ENCODE peak calls at places on chromosomes 16 and 17, in six cellular contexts. G, R, F, K, M and W are unnamed samples.

GRCh38 chr17:12730931-12731521 is 58.3 kb upstream of the ARHGAP44 start:
- DNase-seq in G (no peak), R (peak), F (no peak), K (no peak), M (no peak), W (no peak)

GRCh38 chr17:79612468-79613194 is 1.8 kb upstream of the RBFOX3 start:
- DNase-seq in G (peak), R (peak), F (peak), K (peak), M (no peak), W (peak)

GRCh38 chr16:57529324-57530103 is 6.9 kb downstream of the CCDC102A start:
- DNase-seq in G (peak), R (no peak), F (no peak), K (no peak), M (no peak), W (no peak)

GRCh38 chr17:31279401-31279800 is 17.6 kb downstream of the OMG start:
- DNase-seq in G (no peak), R (no peak), F (no peak), K (no peak), M (no peak), W (no peak)

GRCh38 chr17:41464682-41465081 is 2.5 kb downstream of the KRT32 start:
- DNase-seq in G (no peak), R (peak), F (no peak), K (peak), M (no peak), W (no peak)

GRCh38 chr17:60305141-60305540 is 86.8 kb downstream of the USP32 start:
- DNase-seq in G (no peak), R (no peak), F (peak), K (no peak), M (peak), W (peak)

GRCh38 chr16:50696575-50697420 is 3.4 kb downstream of the NOD2 start:
- DNase-seq in G (peak), R (peak), F (peak), K (no peak), M (peak), W (peak)

GRCh38 chr16:27429330-27429871 is 27.4 kb downstream of the IL21R start:
- DNase-seq in G (no peak), R (no peak), F (no peak), K (no peak), M (no peak), W (no peak)

GRCh38 chr17:72605543-72605942 is 484.7 kb downstream of the SOX9 start:
- DNase-seq in G (no peak), R (no peak), F (no peak), K (no peak), M (no peak), W (no peak)

GRCh38 chr16:13997933-13998332 is 73.2 kb upstream of the MRTFB start:
- DNase-seq in G (no peak), R (no peak), F (peak), K (peak), M (peak), W (peak)

GRCh38 chr16:4360538-4361021 is 9.5 kb upstream of the PAM16 start:
- DNase-seq in G (peak), R (no peak), F (no peak), K (no peak), M (no peak), W (peak)

GRCh38 chr16:495127-495748 is 32.3 kb upstream of the CAPN15 start:
- DNase-seq in G (peak), R (peak), F (peak), K (peak), M (no peak), W (peak)

GRCh38 chr17:76447931-76448652 is 4.9 kb downstream of the UBE2O start:
- DNase-seq in G (no peak), R (no peak), F (no peak), K (no peak), M (no peak), W (no peak)

GRCh38 chr16:83928341-83929055 is 24.5 kb upstream of the OSGIN1 start:
- DNase-seq in G (no peak), R (no peak), F (peak), K (no peak), M (no peak), W (no peak)

GRCh38 chr17:12230411-12230810 is 209.7 kb downstream of the MAP2K4 start:
- DNase-seq in G (no peak), R (no peak), F (no peak), K (no peak), M (no peak), W (no peak)

GRCh38 chr17:67294451-67295199 is 49.6 kb upstream of the HELZ start:
- DNase-seq in G (no peak), R (no peak), F (no peak), K (no peak), M (no peak), W (no peak)

GRCh38 chr17:46085522-46085921 is 86.5 kb downstream of the STH start:
- DNase-seq in G (no peak), R (no peak), F (no peak), K (no peak), M (no peak), W (no peak)

GRCh38 chr17:77746391-77746790 is 212.1 kb upstream of the TNRC6C start:
- DNase-seq in G (no peak), R (no peak), F (no peak), K (no peak), M (no peak), W (no peak)

GRCh38 chr17:40124279-40125141 is 2.7 kb downstream of the MSL1 start:
- DNase-seq in G (no peak), R (no peak), F (no peak), K (peak), M (no peak), W (peak)

GRCh38 chr17:17772231-17772630 is 64.6 kb downstream of the SREBF1 start:
- DNase-seq in G (no peak), R (no peak), F (no peak), K (no peak), M (no peak), W (peak)

GRCh38 chr16:88665148-88665547 is 2.3 kb upstream of the MVD start:
- DNase-seq in G (no peak), R (no peak), F (no peak), K (peak), M (no peak), W (no peak)

GRCh38 chr17:43360376-43360738 is 38.4 kb upstream of the ARL4D start:
- DNase-seq in G (no peak), R (peak), F (peak), K (peak), M (no peak), W (peak)

DNA sequence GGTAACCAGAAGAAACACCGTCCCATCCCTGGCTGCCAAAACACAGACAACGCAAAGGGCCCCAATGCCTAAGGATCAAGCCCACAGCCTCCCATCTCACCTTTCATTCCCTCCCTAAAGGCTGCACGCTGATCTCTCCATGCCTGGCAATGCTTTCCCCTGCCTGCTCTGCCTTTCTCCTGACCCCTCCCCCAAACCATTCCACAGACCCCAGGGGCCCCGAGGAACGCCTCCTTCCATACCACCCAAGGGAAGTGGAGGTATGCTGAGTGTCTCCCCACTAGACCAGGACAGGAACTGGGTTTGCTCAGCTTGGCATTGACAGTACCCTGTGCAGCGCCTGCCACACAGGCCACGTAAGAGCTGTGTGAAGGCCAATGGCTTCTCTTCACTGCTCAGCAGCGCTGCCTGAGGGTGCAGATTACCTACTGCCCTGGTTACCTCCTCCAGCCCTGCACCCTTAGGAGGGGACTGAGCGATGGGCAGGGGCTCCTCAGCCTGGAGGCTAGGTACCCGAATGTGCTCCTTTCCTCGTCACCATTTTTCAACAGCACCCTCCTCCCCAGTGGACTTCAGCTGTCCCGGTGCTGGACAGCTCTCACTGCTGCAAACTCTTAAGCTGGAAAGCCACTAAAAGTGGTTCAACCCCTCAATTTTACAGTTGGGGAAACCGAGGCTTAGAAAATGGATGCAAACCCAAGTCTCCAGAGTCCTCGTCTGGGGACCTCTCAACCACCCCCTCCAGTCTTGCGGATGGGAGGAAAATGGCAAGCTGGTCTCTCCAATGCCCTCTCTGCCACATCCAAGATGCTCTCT is 45.0 kb downstream of the SRCIN1 start:
- DNase-seq in G (no peak), R (no peak), F (no peak), K (peak), M (no peak), W (peak)
- H3K4me3 ChIP-seq in G (no peak), R (no peak), F (no peak), K (no peak), M (no peak), W (no peak)

GRCh38 chr17:36485027-36485426 is 1.5 kb upstream of the ZNHIT3 start:
- DNase-seq in G (no peak), R (no peak), F (no peak), K (no peak), M (no peak), W (no peak)

GRCh38 chr17:36485805-36486203 is 677 bp upstream of the ZNHIT3 start:
- DNase-seq in G (peak), R (no peak), F (no peak), K (no peak), M (no peak), W (peak)

GRCh38 chr17:36481829-36482228 is 4.7 kb upstream of the ZNHIT3 start:
- DNase-seq in G (no peak), R (no peak), F (no peak), K (no peak), M (no peak), W (no peak)

GRCh38 chr17:36482611-36483504 is 3.6 kb upstream of the ZNHIT3 start:
- DNase-seq in G (peak), R (peak), F (peak), K (peak), M (peak), W (peak)

DNA sequence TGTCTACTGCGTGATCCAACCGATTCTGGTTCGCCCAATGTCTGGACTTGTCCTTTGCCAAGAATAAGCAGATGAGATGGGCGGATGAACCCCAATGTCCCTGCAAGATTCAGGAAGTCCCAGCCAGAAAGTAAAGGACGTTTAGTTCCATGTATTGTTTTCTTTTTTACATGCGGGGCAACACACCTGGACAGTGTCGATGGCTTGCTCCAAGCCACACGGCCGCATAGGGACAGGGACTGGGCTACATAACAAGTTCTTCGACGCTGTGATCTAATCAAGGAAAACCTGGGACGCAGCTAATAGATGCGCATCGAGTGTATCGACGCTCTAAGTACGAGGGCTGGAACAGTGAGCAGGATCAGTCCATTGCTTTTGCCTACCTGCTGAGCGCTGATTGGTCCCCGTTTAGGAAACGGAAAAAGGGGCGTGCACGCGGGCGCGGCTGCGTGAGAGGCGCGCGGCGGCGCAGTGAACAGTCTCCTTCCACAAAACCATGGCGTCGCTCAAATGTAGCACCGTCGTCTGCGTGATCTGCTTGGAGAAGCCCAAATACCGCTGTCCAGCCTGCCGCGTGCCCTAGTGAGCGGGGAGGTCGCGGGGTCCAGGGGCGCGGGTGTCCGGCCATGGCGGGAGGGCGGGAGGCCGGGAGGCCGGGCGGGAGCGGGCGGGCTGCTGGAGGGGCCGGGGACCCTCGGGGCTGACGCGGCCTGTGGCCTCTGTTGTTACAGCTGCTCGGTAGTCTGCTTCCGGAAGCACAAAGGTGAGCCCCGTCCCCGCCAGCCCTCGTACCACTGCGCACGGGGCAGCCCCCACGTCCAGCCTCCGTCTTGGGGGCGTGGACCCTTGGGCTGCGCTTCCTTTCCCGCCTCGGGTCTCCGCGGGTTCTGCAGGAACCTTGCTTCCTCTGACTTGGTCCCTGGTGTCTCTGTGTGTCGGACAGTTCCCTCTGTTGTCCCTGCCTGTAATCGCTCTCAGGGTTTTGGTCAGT is at the start of gene ZNHIT3:
- DNase-seq in G (peak), R (peak), F (peak), K (peak), M (peak), W (peak)
- TF ChIP-seq POLR2A in G (peak), R (peak), F (peak), K (peak), M (peak), W (peak)

GRCh38 chr17:83145358-83145738 is 65.9 kb downstream of the METRNL start:
- DNase-seq in G (peak), R (no peak), F (no peak), K (no peak), M (no peak), W (no peak)

GRCh38 chr17:83145831-83146230 is 66.4 kb downstream of the METRNL start:
- DNase-seq in G (no peak), R (no peak), F (no peak), K (no peak), M (no peak), W (no peak)

GRCh38 chr17:83144421-83145357 is 65.3 kb downstream of the METRNL start:
- DNase-seq in G (no peak), R (no peak), F (no peak), K (no peak), M (no peak), W (no peak)

GRCh38 chr17:83143817-83144231 is 64.4 kb downstream of the METRNL start:
- DNase-seq in G (no peak), R (no peak), F (no peak), K (no peak), M (no peak), W (no peak)

DNA sequence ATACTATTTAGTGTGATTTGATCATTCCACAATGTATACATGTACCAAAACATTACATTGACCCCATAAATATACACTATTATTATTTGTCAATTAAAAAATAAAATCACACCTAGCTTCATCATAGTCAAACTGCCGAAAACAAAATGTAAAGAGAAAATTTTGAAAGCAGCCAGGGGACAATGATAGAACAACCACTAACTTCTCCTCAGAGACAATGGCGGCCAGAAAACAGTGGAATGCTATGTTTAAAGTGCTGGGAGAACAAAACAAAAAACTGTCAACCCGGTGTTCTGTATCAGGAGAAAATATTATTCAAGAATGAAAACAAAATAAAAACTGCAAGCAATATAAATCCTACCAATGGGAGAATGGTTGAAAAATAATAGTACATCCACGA is 63.2 kb downstream of the METRNL start:
- DNase-seq in G (no peak), R (no peak), F (no peak), K (no peak), M (no peak), W (no peak)
- TF ChIP-seq MYC in G (no peak), R (no peak), F (no peak), K (no peak), M (no peak), W (no peak)

GRCh38 chr17:35244345-35245195 is 1.7 kb downstream of the SLFN5 start:
- DNase-seq in G (peak), R (peak), F (peak), K (peak), M (no peak), W (peak)
- H3K4me3 ChIP-seq in G (no peak), R (peak), F (no peak), K (peak), M (peak), W (peak)

GRCh38 chr16:85537795-85538401 is 75.2 kb upstream of the GSE1 start:
- DNase-seq in G (no peak), R (no peak), F (no peak), K (no peak), M (no peak), W (no peak)
- TF ChIP-seq POLR2A in G (no peak), R (no peak), F (no peak), K (no peak), M (no peak), W (no peak)